ENCODE peak calls at places on chromosome 16, in eight cellular contexts. G is heart right ventricle; W is heart left ventricle; F is CD8-positive, alpha-beta T cell; L is tibial nerve; S is lower lobe of right lung; I is Peyer's patch; U is cardiac muscle cell. R is an unnamed sample. For H3K36me3, the result is how much of the 10 kb centered on the place peaks cover.

GRCh38 chr16:77236063-77236511 is 36.9 kb downstream of the SYCE1L start:
- DNase-seq in L (peak), U (peak), F (peak), S (peak), G (peak), W (peak), I (peak), R (peak)

GRCh38 chr16:85718682-85719081 is 29.9 kb upstream of the GINS2 start:
- DNase-seq in F (no peak), I (peak), G (no peak), L (no peak), W (no peak), U (no peak), S (no peak), R (no peak)

GRCh38 chr16:23245268-23245667 is 56.8 kb upstream of the SCNN1B start:
- DNase-seq in W (peak), S (no peak), G (peak), L (no peak), U (no peak), F (no peak), I (no peak), R (peak)

GRCh38 chr16:66248096-66248495 is 118.4 kb upstream of the CDH5 start:
- DNase-seq in S (no peak), U (peak), I (no peak), F (no peak), L (peak), G (peak), W (peak), R (peak)

GRCh38 chr16:78277374-78277773 is 177.9 kb downstream of the WWOX start:
- DNase-seq in S (no peak), G (no peak), F (no peak), L (no peak), W (no peak), I (no peak), U (no peak), R (no peak)

GRCh38 chr16:29943846-29944669 is 17.8 kb upstream of the TMEM219 start:
- DNase-seq in I (no peak), U (peak), W (no peak), G (no peak), F (no peak), L (no peak), S (no peak), R (peak)

GRCh38 chr16:55257971-55258613 is 65.9 kb upstream of the IRX6 start:
- DNase-seq in I (no peak), F (peak), L (no peak), U (peak), S (peak), W (peak), G (peak), R (peak)

GRCh38 chr16:55661842-55662479 is 6.2 kb downstream of the SLC6A2 start:
- DNase-seq in S (no peak), L (no peak), W (no peak), G (no peak), U (no peak), I (no peak), F (no peak), R (no peak)

GRCh38 chr16:19005561-19006445 is 22.1 kb downstream of the TMC7 start:
- DNase-seq in L (peak), F (no peak), I (no peak), S (no peak), W (peak), U (no peak), G (peak), R (no peak)

GRCh38 chr16:51408357-51408756 is 257.3 kb upstream of the SALL1 start:
- DNase-seq in F (no peak), L (no peak), S (no peak), G (no peak), I (no peak), U (no peak), W (no peak), R (no peak)

GRCh38 chr16:68760671-68761275 is 23.7 kb downstream of the CDH1 start:
- DNase-seq in I (no peak), L (no peak), U (peak), F (no peak), W (no peak), G (no peak), S (no peak), R (no peak)

GRCh38 chr16:55392701-55393100 is 68.7 kb downstream of the IRX6 start:
- DNase-seq in I (no peak), S (no peak), U (no peak), F (no peak), L (no peak), W (no peak), G (no peak), R (no peak)

GRCh38 chr16:13307861-13308260 is 406.5 kb downstream of the SHISA9 start:
- DNase-seq in S (no peak), F (no peak), I (no peak), L (no peak), W (no peak), U (no peak), G (no peak), R (no peak)

GRCh38 chr16:57564571-57565270 is 22.3 kb downstream of the ADGRG5 start:
- DNase-seq in I (no peak), L (no peak), F (no peak), G (no peak), S (no peak), U (peak), W (no peak), R (no peak)

GRCh38 chr16:89822188-89823086 is 5.8 kb upstream of the SPIRE2 start:
- DNase-seq in G (no peak), W (no peak), S (no peak), F (no peak), L (no peak), U (no peak), I (no peak), R (no peak)

GRCh38 chr16:50021509-50021908 is 3.5 kb upstream of the CNEP1R1 start:
- DNase-seq in S (no peak), L (no peak), G (no peak), F (no peak), I (no peak), W (no peak), U (peak), R (no peak)

GRCh38 chr16:11560701-11561439 is 25.8 kb downstream of the LITAF start:
- DNase-seq in L (peak), U (no peak), G (no peak), F (peak), S (no peak), W (peak), I (peak), R (peak)

GRCh38 chr16:35011-35775 is 18.2 kb downstream of the POLR3K start:
- DNase-seq in U (no peak), I (peak), G (no peak), F (no peak), S (peak), W (no peak), L (no peak), R (peak)

GRCh38 chr16:86410529-86410928 is 99.8 kb upstream of the FOXF1 start:
- DNase-seq in S (no peak), G (no peak), I (no peak), U (no peak), F (no peak), L (no peak), W (no peak), R (no peak)

GRCh38 chr16:11306997-11307638 is 26.0 kb upstream of the PRM1 start:
- DNase-seq in F (no peak), G (no peak), S (no peak), W (no peak), L (no peak), U (no peak), I (no peak), R (no peak)

GRCh38 chr16:27298132-27298531 is 15.6 kb upstream of the IL4R start:
- DNase-seq in I (no peak), U (no peak), F (no peak), S (no peak), G (no peak), L (no peak), W (no peak), R (no peak)

GRCh38 chr16:66476328-66477027 is 49.4 kb downstream of the BEAN1 start:
- DNase-seq in W (no peak), I (peak), S (no peak), F (peak), G (no peak), L (no peak), U (peak), R (peak)

GRCh38 chr16:27974896-27975540 is 88.5 kb downstream of the GSG1L start:
- DNase-seq in U (no peak), F (no peak), G (no peak), L (no peak), I (no peak), W (no peak), S (no peak), R (no peak)

GRCh38 chr16:29951966-29952365 is 9.9 kb upstream of the TMEM219 start:
- DNase-seq in F (no peak), I (no peak), G (no peak), W (no peak), U (no peak), L (no peak), S (no peak), R (no peak)

GRCh38 chr16:31093132-31093703 is 1.4 kb downstream of the VKORC1 start:
- DNase-seq in I (no peak), U (peak), W (no peak), G (no peak), S (no peak), F (no peak), L (no peak), R (no peak)

GRCh38 chr16:65600629-65601028 is 478.8 kb upstream of the CDH11 start:
- DNase-seq in L (no peak), U (peak), I (no peak), G (no peak), F (no peak), S (no peak), W (no peak), R (no peak)

GRCh38 chr16:56493131-56493530 is 26.7 kb downstream of the BBS2 start:
- DNase-seq in G (no peak), F (no peak), W (no peak), L (no peak), S (no peak), U (peak), I (no peak), R (no peak)

DNA sequence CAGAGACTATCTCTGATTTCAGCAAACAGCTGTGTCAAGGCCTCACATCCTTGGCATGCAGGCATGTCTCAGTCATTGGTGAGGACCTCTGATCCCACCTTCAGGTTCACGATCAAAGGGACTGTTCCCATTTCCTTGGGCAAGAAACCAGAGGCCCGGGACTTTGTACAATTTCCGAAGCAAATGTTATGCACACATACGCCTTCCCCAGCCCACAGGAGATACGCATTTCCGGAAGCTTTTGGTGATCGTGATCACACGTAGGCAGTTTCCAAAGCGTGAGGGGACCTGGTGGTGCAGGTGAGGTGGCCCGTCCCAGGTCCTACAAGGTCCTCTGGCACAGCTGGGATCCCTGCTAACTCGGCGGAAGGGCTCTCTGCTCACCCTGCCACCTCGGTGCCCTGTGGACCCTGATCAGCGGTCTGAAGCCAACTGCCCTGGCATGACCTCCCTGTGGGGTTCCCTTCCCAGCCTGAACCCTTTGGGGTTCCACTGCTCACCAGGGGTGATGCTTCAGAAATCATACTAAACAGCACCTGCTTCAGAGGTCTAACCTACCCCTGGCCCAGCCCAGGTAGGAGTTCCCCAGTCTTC is 28.8 kb upstream of the KLHDC4 start:
- DNase-seq in I (no peak), U (no peak), G (no peak), L (no peak), F (no peak), S (no peak), W (no peak), R (no peak)
- H3K27ac ChIP-seq in I (no peak), U (no peak), G (no peak), L (no peak), F (no peak), S (no peak), W (no peak), R (no peak)

DNA sequence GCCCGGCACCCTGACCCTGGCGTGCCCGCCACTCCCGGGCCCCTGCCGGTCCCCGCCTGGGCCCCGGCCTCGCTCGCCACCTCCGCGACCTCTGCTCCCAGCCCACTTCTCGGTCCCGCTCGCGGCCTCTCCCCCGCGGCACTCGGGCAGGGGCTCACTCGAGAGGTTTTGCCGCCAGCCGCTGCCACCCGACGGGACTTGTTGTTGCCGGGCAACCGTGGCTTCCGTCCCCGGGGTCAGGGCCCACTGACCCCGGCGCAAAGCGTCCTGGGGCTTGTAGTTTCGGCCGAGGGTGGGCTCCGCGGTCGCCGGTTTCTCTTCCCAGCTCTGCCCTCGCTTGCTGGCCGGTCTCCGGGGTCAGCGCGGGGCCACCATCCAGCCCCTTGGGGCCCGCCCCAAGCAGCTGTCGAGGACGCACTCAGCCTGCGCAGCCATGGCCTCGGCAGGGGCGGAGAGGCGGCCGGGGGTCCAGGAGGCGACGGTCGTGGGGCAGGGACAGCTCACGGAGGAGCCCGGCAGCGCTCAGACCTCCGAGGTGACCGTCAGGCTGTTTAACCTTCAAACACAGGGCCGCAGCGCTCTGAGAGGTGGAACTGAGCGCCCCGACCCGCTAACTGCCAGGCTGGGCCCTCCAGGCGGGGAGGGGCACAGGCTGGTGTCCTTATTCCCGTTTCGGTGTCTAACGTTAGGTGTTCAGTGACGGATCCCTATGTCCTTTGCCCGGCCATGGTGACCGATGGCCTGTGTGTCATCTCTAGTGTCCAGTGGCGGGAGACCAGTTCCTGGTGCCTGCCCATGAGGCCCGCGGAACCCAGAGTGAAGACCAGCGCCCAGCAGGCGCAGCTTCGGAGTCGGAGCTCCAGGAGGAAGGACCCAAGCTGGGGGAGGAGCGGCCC is at the start of the genes C16orf86 and ENKD1:
- DNase-seq in G (peak), L (peak), S (peak), F (peak), U (peak), W (peak), I (peak), R (peak)
- H3K4me3 ChIP-seq in G (peak), L (peak), S (peak), F (peak), U (peak), W (peak), I (peak), R (peak)

GRCh38 chr16:84071151-84071550 is 28.6 kb upstream of the SLC38A8 start:
- DNase-seq in F (no peak), W (no peak), S (no peak), L (no peak), I (no peak), G (no peak), U (no peak), R (no peak)
- H3K36me3 ChIP-seq in F (half or more), W (under half), S (half or more), L (under half), I (under half), G (under half), U (half or more), R (under half)

DNA sequence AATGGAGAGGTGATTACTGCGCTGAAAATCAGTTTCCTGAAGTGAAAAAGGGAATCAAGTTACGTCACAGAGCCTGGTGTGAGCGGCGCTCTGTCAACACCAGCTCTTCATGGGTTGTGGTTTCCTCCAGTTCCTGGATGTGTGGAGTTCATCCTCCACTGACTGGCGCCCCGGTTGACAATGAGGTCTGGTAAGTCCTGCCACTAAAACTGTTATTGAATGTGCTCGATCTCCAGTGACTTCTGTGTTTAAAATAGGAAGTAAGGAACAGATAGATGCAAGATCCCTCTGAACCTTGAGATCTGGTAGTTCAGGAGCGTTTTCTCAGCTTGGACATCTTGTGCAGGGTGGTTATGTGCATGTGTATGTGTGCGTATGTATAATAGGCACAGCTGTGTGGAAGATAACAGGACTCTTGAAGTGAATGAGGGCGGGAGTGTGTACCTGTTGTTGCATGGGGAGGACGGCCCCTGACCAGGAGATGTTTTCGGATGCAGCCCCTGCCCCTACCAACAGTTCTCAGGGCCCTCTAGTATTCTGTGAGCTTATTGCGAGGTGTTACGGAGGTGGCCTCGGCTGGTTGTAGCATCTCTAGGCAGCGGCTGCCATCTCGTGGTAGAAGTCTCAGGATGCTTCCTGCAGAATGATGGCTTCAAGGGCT is 22.0 kb upstream of the GOT2 start:
- DNase-seq in I (peak), F (peak), G (peak), U (peak), W (peak), S (peak), L (peak), R (peak)
- H3K27ac ChIP-seq in I (no peak), F (peak), G (no peak), U (no peak), W (no peak), S (no peak), L (no peak), R (no peak)

GRCh38 chr16:1348926-1349325 is 2.8 kb downstream of the TSR3 start:
- DNase-seq in G (no peak), L (no peak), F (no peak), W (no peak), I (no peak), U (no peak), S (no peak), R (no peak)
- H3K4me3 ChIP-seq in G (no peak), L (no peak), F (no peak), W (no peak), I (no peak), U (no peak), S (no peak), R (no peak)

DNA sequence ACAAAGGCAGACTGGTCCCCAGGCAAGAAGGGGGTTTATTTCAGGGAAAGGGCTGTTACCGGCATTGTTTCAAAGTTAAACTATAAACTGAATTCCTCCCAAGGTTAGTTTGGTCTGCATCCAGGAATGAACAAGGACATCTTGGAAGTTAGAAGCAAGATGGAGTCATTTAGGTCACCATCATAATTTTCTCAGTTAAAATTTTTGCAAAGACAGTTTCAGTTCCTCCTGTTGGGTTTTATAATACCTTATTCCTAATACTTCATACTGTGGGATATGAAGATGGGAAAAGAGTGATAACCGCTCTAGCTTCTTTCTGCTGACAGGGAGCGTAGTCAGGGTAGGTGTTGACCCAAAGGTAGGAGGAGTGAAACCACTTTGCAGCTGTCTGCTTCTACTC is 24.8 kb downstream of the PMM2 start:
- DNase-seq in I (no peak), S (no peak), U (no peak), F (no peak), G (no peak), L (no peak), W (no peak), R (no peak)
- H3K36me3 ChIP-seq in I (under half), S (under half), U (under half), F (under half), G (under half), L (under half), W (under half), R (under half)

GRCh38 chr16:70800306-70800705 is 652 bp downstream of the VAC14 start:
- DNase-seq in L (no peak), G (no peak), U (no peak), W (no peak), I (no peak), S (no peak), F (no peak), R (no peak)

GRCh38 chr16:70804153-70804728 is 3.3 kb upstream of the VAC14 start:
- DNase-seq in U (peak), W (no peak), L (no peak), S (no peak), I (no peak), F (no peak), G (no peak), R (no peak)

GRCh38 chr16:70803354-70803753 is 2.4 kb upstream of the VAC14 start:
- DNase-seq in L (no peak), U (peak), W (no peak), S (no peak), I (no peak), F (no peak), G (no peak), R (no peak)

GRCh38 chr16:70800798-70801480 is at the start of gene VAC14:
- DNase-seq in S (peak), G (peak), U (peak), W (peak), L (peak), I (peak), F (peak), R (peak)

GRCh38 chr16:70801611-70802010 is 653 bp upstream of the VAC14 start:
- DNase-seq in F (no peak), S (no peak), L (no peak), G (no peak), U (no peak), W (no peak), I (no peak), R (no peak)
- H3K27ac ChIP-seq in F (peak), S (peak), L (no peak), G (no peak), U (no peak), W (no peak), I (no peak), R (no peak)

GRCh38 chr16:81453091-81453728 is 8.6 kb downstream of the CMIP start:
- DNase-seq in I (no peak), G (no peak), L (no peak), U (no peak), S (no peak), F (no peak), W (no peak), R (no peak)

GRCh38 chr16:81450783-81451491 is 6.3 kb downstream of the CMIP start:
- DNase-seq in I (no peak), U (no peak), W (no peak), F (no peak), G (no peak), S (no peak), L (no peak), R (no peak)

GRCh38 chr16:81454044-81454443 is 9.4 kb downstream of the CMIP start:
- DNase-seq in W (no peak), U (no peak), F (no peak), L (no peak), G (no peak), S (no peak), I (no peak), R (no peak)

GRCh38 chr16:81449899-81450608 is 5.4 kb downstream of the CMIP start:
- DNase-seq in U (no peak), I (no peak), G (no peak), F (no peak), W (no peak), L (no peak), S (no peak), R (peak)

GRCh38 chr16:81451753-81452680 is 7.4 kb downstream of the CMIP start:
- DNase-seq in I (no peak), F (peak), G (no peak), L (no peak), U (peak), S (peak), W (peak), R (peak)
- H3K4me3 ChIP-seq in I (no peak), F (no peak), G (no peak), L (no peak), U (no peak), S (no peak), W (no peak), R (no peak)

R was measured in aorta.